ENCODE peak calls at places on chromosomes 13 and 19, in ten cellular contexts. E is epithelial cell of esophagus; Q is CD4-positive, alpha-beta T cell; N is GM10248; H is progenitor cell of endocrine pancreas; P is heart left ventricle; Z is foreskin fibroblast; J is mucosa of descending colon; B is Caco-2; Y is A549. T is an unnamed sample.

GRCh38 chr13:47901451-47901850 is 99.6 kb downstream of the SUCLA2 start:
- DNase-seq in E (no peak), Q (no peak), N (no peak), H (no peak), P (no peak), Z (no peak), J (no peak), B (no peak), Y (no peak), T (no peak)

GRCh38 chr19:23415034-23415433 is 19.8 kb upstream of the ZNF91 start:
- DNase-seq in E (no peak), Q (no peak), N (no peak), H (no peak), P (no peak), Z (no peak), J (peak), B (no peak), Y (no peak), T (no peak)

GRCh38 chr19:44745386-44745831 is 3.1 kb upstream of the BCL3 start:
- DNase-seq in E (peak), Q (no peak), N (no peak), H (no peak), P (peak), Z (peak), J (peak), B (no peak), Y (peak), T (no peak)

GRCh38 chr13:80359459-80360297 is 18.8 kb upstream of the SPRY2 start:
- DNase-seq in E (no peak), Q (no peak), N (no peak), H (no peak), P (no peak), Z (no peak), J (no peak), B (no peak), Y (no peak), T (peak)

GRCh38 chr19:51703655-51704515 is 10.8 kb downstream of the SPACA6 start:
- DNase-seq in E (peak), Q (peak), N (peak), H (peak), P (peak), Z (peak), J (peak), B (peak), Y (peak), T (peak)

GRCh38 chr13:39602277-39602613 is 748 bp downstream of the LHFPL6 start:
- DNase-seq in E (no peak), Q (no peak), N (peak), H (no peak), P (no peak), Z (no peak), J (no peak), B (no peak), Y (peak), T (no peak)

GRCh38 chr19:5881543-5882299 is 11.4 kb upstream of the FUT5 start:
- DNase-seq in E (no peak), Q (no peak), N (no peak), H (no peak), P (no peak), Z (no peak), J (no peak), B (no peak), Y (no peak), T (no peak)

GRCh38 chr13:93235258-93236015 is 8.8 kb downstream of the GPC6 start:
- DNase-seq in E (peak), Q (no peak), N (no peak), H (no peak), P (no peak), Z (peak), J (no peak), B (no peak), Y (no peak), T (no peak)

DNA sequence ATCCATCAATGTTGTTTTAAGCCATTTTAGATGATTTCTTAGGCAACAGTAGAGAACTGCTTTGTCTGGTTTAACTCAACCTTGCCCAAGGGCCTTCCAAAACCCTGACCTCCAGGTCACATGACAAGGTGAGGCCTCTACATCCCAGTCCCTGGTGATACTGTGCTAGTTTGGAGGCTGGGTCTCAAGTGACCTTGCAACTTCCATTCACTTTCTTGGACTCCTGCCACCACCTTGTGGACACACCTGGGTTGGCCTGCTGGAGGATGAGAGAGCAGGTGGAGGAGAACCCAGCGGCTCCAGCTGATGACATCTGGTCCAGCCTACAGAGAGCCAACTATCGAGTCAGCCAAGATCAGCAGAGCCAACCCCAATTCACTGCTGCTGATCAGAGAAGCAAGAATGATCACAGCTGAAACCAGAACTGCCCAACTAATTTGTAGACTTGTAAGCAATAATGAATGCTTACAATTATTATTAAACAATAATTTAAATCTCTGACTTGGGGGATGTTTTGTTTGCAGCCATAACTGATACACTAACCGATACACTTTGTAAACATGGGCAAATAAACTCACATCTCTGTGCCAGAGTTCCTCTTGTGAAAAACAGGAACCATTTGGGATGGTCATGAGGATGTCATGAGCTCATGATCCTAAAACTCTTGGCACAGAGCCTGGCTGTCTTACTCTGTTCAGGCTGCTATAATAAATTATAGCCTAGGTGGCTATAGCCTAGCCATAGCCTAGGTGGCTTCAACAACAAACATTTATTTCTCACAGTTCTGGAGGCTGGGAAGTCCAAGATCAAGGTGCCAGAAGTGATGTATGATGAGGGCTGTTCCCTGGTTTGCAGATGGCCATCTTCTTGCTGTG is 11.5 kb downstream of the FAM187B start:
- DNase-seq in E (peak), Q (peak), N (peak), H (no peak), P (no peak), Z (no peak), J (no peak), B (peak), Y (no peak), T (no peak)
- TF ChIP-seq CTCF in E (no peak), Q (peak), N (peak), H (no peak), P (no peak), Z (no peak), J (no peak), B (peak), Y (no peak), T (no peak)

DNA sequence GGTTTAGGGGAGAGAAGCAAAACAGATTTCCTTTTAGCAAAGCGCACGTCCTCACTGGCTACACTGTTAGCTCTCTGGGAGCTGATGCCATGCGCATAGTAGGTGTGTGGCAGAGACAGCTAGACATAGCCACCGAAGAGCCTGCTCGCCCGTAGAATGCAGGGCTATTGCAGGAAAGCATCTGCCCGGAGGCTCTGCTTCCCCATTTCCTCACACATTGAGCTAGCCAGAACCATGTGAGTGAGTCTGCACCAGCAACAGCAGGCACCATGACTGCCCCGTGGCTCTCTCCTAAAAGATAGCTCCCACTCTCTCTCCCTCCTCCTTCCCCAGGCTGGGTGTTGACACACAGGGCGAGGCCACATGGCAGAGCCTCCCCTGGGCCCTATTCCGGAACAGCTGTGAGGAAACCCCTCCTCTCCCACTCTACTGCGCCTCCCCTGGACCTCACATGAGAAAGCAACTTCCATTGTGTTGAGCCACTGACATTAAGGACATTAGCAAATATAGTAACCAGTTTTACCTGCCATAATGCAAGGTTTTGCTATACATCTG is 52.3 kb upstream of the ATP12A start:
- DNase-seq in E (no peak), Q (no peak), N (no peak), H (no peak), P (no peak), Z (no peak), J (no peak), B (no peak), Y (no peak), T (no peak)
- TF ChIP-seq CTCF in E (no peak), Q (no peak), N (no peak), H (no peak), P (no peak), Z (no peak), J (no peak), B (no peak), Y (no peak), T (no peak)

GRCh38 chr19:18539372-18539771 is 4.0 kb downstream of the FKBP8 start:
- DNase-seq in E (no peak), Q (no peak), N (no peak), H (no peak), P (no peak), Z (no peak), J (no peak), B (no peak), Y (no peak), T (no peak)
- TF ChIP-seq CTCF in E (no peak), Q (no peak), N (no peak), H (no peak), P (no peak), Z (no peak), J (no peak), B (no peak), Y (no peak), T (no peak)

DNA sequence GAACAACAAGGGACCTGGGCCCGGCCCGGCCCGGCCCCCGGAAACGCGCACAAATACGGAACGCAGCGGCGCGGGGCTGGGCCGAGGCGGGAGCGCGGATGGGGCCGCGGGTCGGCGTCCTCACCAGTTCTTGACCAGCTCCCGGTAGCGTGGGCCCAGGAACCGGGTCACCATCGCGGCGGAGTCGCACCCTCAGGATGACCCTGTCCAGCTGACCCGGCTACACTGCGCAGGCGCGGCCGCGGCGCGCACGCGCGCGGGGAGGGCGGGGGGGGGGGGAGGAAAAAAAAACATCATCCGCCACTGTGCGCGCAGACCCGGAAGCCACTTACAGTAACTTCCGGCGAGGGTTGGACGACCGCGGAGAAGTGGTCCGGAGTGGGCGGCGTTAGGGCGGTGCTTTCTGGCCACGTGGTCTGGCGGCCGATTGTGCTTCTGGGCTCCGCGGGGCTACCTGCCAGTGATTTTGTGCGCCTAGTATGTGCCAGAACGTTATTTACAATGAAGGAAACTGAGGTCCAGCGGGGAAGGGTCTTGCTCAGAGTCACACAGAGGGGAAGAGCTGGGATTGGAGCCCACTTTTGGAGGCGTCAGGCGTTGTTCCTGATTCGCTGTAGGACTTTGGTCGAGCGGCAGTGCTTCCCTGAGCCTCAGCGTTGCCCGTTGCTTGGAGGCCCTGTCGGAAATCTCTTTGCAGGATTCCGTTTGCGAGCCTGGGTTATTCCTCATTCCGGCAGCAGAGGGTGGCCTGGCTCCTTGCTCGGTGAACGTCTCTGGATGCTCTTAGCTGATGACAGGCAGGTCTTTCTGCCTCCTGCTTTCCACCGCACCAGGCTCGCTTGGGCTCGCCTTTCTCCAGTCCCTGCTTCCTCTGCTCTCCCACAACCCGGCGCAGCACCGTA is at the start of gene UQCR11:
- DNase-seq in E (peak), Q (peak), N (peak), H (peak), P (peak), Z (peak), J (peak), B (peak), Y (peak), T (peak)
- TF ChIP-seq CTCF in E (peak), Q (peak), N (peak), H (peak), P (peak), Z (peak), J (no peak), B (peak), Y (peak), T (no peak)

GRCh38 chr19:49688531-49689132 is 762 bp upstream of the ADM5 start:
- DNase-seq in E (no peak), Q (no peak), N (no peak), H (no peak), P (no peak), Z (no peak), J (no peak), B (no peak), Y (no peak), T (no peak)

GRCh38 chr19:49687566-49688316 is 1.7 kb upstream of the ADM5 start:
- DNase-seq in E (no peak), Q (no peak), N (no peak), H (no peak), P (no peak), Z (no peak), J (no peak), B (no peak), Y (no peak), T (no peak)

GRCh38 chr19:49690656-49691242 is at the start of gene CPT1C:
- DNase-seq in E (peak), Q (no peak), N (peak), H (peak), P (peak), Z (peak), J (peak), B (no peak), Y (no peak), T (peak)

GRCh38 chr19:49690073-49690655 is 752 bp upstream of the CPT1C start:
- DNase-seq in E (no peak), Q (no peak), N (no peak), H (no peak), P (no peak), Z (no peak), J (no peak), B (no peak), Y (no peak), T (no peak)

DNA sequence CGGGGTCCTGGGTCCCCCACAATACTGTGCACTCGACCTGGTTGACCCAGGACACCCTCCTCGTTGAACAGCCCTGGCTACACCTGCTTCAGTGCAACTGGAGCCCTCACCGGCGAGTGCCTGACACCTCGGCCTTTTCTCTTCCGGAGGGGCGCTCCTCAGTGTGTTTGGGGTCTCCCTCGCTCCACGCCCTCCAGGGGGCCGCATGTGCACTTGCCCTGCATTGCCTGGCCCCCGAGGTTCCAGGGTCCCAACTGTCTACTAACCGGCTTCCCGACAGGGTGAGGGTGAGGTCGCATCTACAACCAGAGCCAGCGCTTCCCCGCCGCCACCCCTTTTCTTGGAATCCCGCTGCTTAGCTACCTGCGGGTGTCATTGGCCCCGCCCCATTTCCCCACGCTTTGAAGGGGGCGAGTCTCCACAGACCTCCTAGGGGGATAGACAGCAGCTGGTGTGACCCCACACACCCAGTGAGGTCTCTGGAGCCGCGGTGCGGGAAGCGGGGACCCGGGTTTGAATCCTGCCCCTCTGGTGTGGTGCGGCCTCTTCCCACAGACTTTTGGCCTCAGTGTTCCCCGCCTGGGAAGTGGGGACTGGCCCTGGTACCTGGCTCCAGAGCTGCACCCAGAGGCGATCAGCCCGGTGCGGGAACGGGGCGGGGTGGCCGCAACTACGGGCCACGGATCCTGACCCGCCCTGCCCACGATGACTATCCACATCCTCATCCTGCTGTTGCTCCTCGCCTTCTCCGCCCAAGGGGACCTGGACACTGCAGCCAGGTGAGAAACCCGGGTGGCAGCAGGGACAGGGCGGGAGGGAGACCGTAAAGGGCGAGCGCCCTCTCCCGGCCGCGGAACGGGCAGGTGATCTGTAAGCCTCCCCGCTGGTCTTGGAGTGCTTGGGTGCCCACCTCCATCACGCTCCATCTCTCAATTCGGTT is at the start of gene ADM5:
- DNase-seq in E (peak), Q (no peak), N (no peak), H (peak), P (no peak), Z (no peak), J (peak), B (no peak), Y (no peak), T (no peak)
- TF ChIP-seq CTCF in E (peak), Q (peak), N (peak), H (peak), P (peak), Z (peak), J (no peak), B (no peak), Y (no peak), T (peak)

GRCh38 chr13:91144054-91144453 is 203.4 kb upstream of the MIR17HG start:
- DNase-seq in E (no peak), Q (no peak), N (no peak), H (no peak), P (no peak), Z (no peak), J (no peak), B (no peak), Y (no peak), T (no peak)
- TF ChIP-seq CTCF in E (no peak), Q (no peak), N (no peak), H (no peak), P (no peak), Z (no peak), J (no peak), B (no peak), Y (no peak), T (no peak)

GRCh38 chr19:18520848-18521691 is 800 bp downstream of the ELL start:
- DNase-seq in E (peak), Q (no peak), N (no peak), H (no peak), P (no peak), Z (no peak), J (peak), B (peak), Y (no peak), T (peak)
- TF ChIP-seq CTCF in E (peak), Q (no peak), N (no peak), H (peak), P (no peak), Z (no peak), J (no peak), B (peak), Y (no peak), T (no peak)

GRCh38 chr19:17522988-17523872 is 11.8 kb downstream of the PGLS start:
- DNase-seq in E (no peak), Q (peak), N (peak), H (no peak), P (peak), Z (no peak), J (peak), B (no peak), Y (no peak), T (no peak)

GRCh38 chr19:17519967-17520366 is 8.5 kb downstream of the PGLS start:
- DNase-seq in E (no peak), Q (no peak), N (no peak), H (no peak), P (no peak), Z (no peak), J (no peak), B (no peak), Y (no peak), T (no peak)

GRCh38 chr19:17524651-17525050 is 13.2 kb downstream of the PGLS start:
- DNase-seq in E (no peak), Q (no peak), N (no peak), H (no peak), P (no peak), Z (no peak), J (no peak), B (no peak), Y (no peak), T (no peak)

GRCh38 chr19:17517898-17518297 is 6.4 kb downstream of the PGLS start:
- DNase-seq in E (no peak), Q (no peak), N (no peak), H (no peak), P (no peak), Z (no peak), J (no peak), B (no peak), Y (no peak), T (no peak)

GRCh38 chr19:17520865-17521264 is 9.4 kb downstream of the PGLS start:
- DNase-seq in E (no peak), Q (no peak), N (no peak), H (no peak), P (no peak), Z (no peak), J (no peak), B (no peak), Y (no peak), T (no peak)
- TF ChIP-seq CTCF in E (no peak), Q (no peak), N (no peak), H (no peak), P (no peak), Z (no peak), J (no peak), B (no peak), Y (no peak), T (no peak)

DNA sequence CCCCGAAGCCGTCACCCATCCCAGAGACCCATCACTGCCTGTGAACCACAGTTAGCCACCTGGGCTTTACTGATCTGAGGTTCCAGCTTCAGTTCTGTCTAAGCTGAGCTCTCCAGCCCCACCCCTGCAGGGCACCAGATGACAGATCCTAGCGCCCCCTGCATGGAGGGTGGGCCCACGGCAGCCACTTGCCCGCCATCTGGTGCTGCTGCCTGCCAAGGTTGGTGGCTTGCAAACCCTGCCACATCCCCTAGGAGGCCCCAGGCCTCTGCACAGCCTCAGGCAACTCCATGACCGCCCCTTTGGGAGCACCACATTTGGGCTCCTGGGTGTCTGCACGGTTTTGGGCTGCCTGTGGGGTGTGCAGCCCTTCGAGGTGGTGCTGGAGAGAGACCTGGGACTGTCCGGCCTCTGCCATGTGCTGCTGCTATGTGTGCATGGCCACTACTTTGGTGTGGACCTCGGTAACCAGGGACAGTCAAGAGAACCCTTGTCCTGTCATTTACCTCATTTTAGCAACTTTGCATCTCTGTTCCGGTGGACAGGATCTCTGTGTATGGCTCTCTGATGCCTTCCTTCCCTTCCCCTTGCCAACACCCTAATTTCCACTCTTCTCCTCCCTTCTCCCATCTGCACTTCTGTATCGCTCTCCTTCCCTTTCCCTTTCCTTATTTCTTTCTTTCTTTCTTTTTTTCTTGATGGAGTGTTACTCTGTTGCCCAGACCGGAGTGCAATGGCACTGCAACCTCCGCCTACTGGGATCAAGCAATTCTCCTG is 17.4 kb upstream of the SDHAF1 start:
- DNase-seq in E (no peak), Q (no peak), N (no peak), H (no peak), P (no peak), Z (no peak), J (no peak), B (peak), Y (peak), T (peak)
- TF ChIP-seq CTCF in E (no peak), Q (no peak), N (peak), H (peak), P (no peak), Z (no peak), J (no peak), B (peak), Y (peak), T (no peak)

T was measured in endothelial cell.